ENCODE peak calls at places on chromosomes 6 and 20, in six cellular contexts. G is CD8-positive, alpha-beta memory T cell; W is left lung; N is colonic mucosa; O is psoas muscle; I is heart right ventricle. F is an unnamed sample.

GRCh38 chr6:159700970-159701369 is 7.9 kb upstream of the SOD2 start:
- DNase-seq in G (no peak), W (no peak), N (no peak), O (no peak), I (no peak), F (no peak)

GRCh38 chr6:108117427-108118358 is 43.2 kb upstream of the OSTM1 start:
- DNase-seq in G (no peak), W (peak; percentile 92), N (no peak), O (peak; percentile 31), I (peak; percentile 33), F (peak; percentile 71)

GRCh38 chr6:85472744-85473143 is 22.9 kb downstream of the NT5E start:
- DNase-seq in G (no peak), W (no peak), N (no peak), O (no peak), I (no peak), F (no peak)

GRCh38 chr20:3603108-3603507 is 60.1 kb downstream of the GFRA4 start:
- DNase-seq in G (no peak), W (no peak), N (no peak), O (no peak), I (no peak), F (no peak)

GRCh38 chr20:46088409-46089075 is 1.2 kb downstream of the NCOA5 start:
- DNase-seq in G (no peak), W (no peak), N (no peak), O (no peak), I (no peak), F (no peak)

GRCh38 chr20:24752612-24753011 is 196.5 kb upstream of the CST7 start:
- DNase-seq in G (no peak), W (peak; percentile 53), N (peak; percentile 3), O (no peak), I (no peak), F (no peak)

GRCh38 chr20:14918981-14919380 is 581.6 kb upstream of the FLRT3 start:
- DNase-seq in G (no peak), W (no peak), N (no peak), O (no peak), I (no peak), F (no peak)

GRCh38 chr20:57370316-57370715 is 19.3 kb downstream of the RAE1 start:
- DNase-seq in G (no peak), W (peak; percentile 59), N (no peak), O (no peak), I (no peak), F (no peak)

GRCh38 chr20:45779011-45779915 is 12.4 kb downstream of the WFDC3 start:
- DNase-seq in G (no peak), W (peak; percentile 85), N (peak; percentile 90), O (peak; percentile 85), I (peak; percentile 64), F (peak; percentile 87)

GRCh38 chr6:105164418-105164817 is 15.4 kb downstream of the POPDC3 start:
- DNase-seq in G (no peak), W (no peak), N (no peak), O (peak; percentile 42), I (no peak), F (no peak)

GRCh38 chr20:5364997-5365597 is 48.3 kb upstream of the PROKR2 start:
- DNase-seq in G (no peak), W (no peak), N (no peak), O (no peak), I (no peak), F (no peak)

GRCh38 chr6:40930555-40930954 is 108.5 kb downstream of the UNC5CL start:
- DNase-seq in G (no peak), W (no peak), N (peak; percentile 24), O (peak; percentile 25), I (peak; percentile 12), F (peak; percentile 17)

GRCh38 chr20:23284009-23284408 is 66.6 kb upstream of the NXT1 start:
- DNase-seq in G (no peak), W (no peak), N (no peak), O (no peak), I (no peak), F (no peak)

GRCh38 chr20:31704225-31705119 is 18.2 kb downstream of the BCL2L1 start:
- DNase-seq in G (no peak), W (no peak), N (peak; percentile 86), O (no peak), I (no peak), F (no peak)

GRCh38 chr20:57526067-57526884 is 1.3 kb upstream of the CTCFL start:
- DNase-seq in G (no peak), W (no peak), N (peak; percentile 58), O (no peak), I (no peak), F (peak; percentile 56)

GRCh38 chr6:3119040-3119723 is 671 bp downstream of the BPHL start:
- DNase-seq in G (no peak), W (no peak), N (peak; percentile 37), O (no peak), I (no peak), F (no peak)

GRCh38 chr6:48959401-48960060 is 503.5 kb downstream of the MMUT start:
- DNase-seq in G (no peak), W (no peak), N (no peak), O (no peak), I (no peak), F (no peak)

GRCh38 chr20:50435397-50436051 is 74.7 kb upstream of the PTPN1 start:
- DNase-seq in G (no peak), W (no peak), N (no peak), O (no peak), I (no peak), F (no peak)

GRCh38 chr6:149545258-149545753 is 537 bp downstream of the PPIL4 start:
- DNase-seq in G (peak; percentile 35), W (no peak), N (peak; percentile 55), O (peak; percentile 24), I (peak; percentile 30), F (peak; percentile 65)

GRCh38 chr20:4592316-4593148 is 129.2 kb upstream of the PRND start:
- DNase-seq in G (peak; percentile 25), W (peak; percentile 91), N (peak; percentile 31), O (peak; percentile 30), I (peak; percentile 55), F (peak; percentile 78)

GRCh38 chr6:37988696-37989095 is 169.2 kb downstream of the ZFAND3 start:
- DNase-seq in G (no peak), W (no peak), N (no peak), O (no peak), I (no peak), F (no peak)

GRCh38 chr6:37988131-37988530 is 168.6 kb downstream of the ZFAND3 start:
- DNase-seq in G (no peak), W (no peak), N (no peak), O (no peak), I (no peak), F (no peak)

GRCh38 chr6:37985355-37985754 is 165.8 kb downstream of the ZFAND3 start:
- DNase-seq in G (no peak), W (no peak), N (no peak), O (no peak), I (no peak), F (no peak)

GRCh38 chr6:37987559-37987958 is 168.0 kb downstream of the ZFAND3 start:
- DNase-seq in G (no peak), W (no peak), N (no peak), O (no peak), I (no peak), F (no peak)

GRCh38 chr6:37987008-37987407 is 167.5 kb downstream of the ZFAND3 start:
- DNase-seq in G (no peak), W (no peak), N (no peak), O (no peak), I (no peak), F (no peak)
- H3K4me1 ChIP-seq in G (peaks cover 21% of the 10 kb centered on the region), W (peaks cover 35% of the 10 kb centered on the region), N (no peaks in the 10 kb centered on the region), O (peaks cover 75% of the 10 kb centered on the region), I (peaks cover 76% of the 10 kb centered on the region), F (peaks cover 9% of the 10 kb centered on the region)

DNA sequence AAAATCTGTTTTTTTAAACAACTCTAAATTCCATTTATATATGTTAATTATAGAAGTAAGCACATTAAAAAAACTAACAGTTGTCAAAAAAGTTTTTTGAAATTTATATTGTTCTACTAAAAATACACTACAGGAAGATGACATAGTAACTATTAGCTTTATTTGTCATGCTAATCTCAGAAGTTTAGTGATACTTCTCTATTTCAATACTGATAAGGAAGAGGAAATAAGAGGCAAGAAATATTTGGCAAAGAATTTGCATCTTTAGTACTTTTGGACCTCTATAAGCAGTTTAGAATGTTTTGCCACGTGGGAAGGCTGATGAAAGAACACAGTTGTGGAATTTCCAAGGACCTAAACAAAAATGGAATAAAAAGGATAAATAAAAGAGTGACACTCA is 12.6 kb downstream of the IFNGR1 start:
- DNase-seq in G (no peak), W (no peak), N (no peak), O (no peak), I (no peak), F (no peak)
- H3K4me3 ChIP-seq in G (no peak overlapping the region), W (no peak overlapping the region), N (no peak overlapping the region), O (no peak overlapping the region), I (no peak overlapping the region), F (no peak overlapping the region)

GRCh38 chr6:169803816-169804340 is 52.5 kb downstream of the ERMARD start:
- DNase-seq in G (no peak), W (no peak), N (peak; percentile 4), O (no peak), I (no peak), F (no peak)
- H3K4me1 ChIP-seq in G (peaks cover 59% of the 10 kb centered on the region), W (peaks cover 18% of the 10 kb centered on the region), N (peaks cover 20% of the 10 kb centered on the region), O (no peaks in the 10 kb centered on the region), I (no peaks in the 10 kb centered on the region), F (no peaks in the 10 kb centered on the region)

DNA sequence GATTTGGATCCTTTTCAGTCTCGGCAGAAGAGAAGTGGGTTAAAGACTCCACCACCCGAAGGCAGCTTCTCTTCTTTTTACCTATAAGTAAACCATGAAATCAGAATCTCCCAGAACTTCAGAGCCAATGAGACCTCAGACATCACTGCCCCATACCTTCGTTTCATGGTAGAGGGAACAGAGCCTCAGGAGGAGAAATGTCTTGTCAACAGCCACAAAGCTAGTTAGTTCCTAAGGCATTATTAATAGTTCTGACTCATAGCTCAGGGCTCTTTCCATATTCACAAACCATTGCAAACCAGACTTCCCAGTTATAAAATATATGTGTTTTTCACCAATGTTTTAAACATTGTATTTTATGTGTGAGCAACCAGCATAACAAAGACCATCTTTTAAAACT is 118.7 kb upstream of the RIPOR2 start:
- DNase-seq in G (no peak), W (no peak), N (no peak), O (no peak), I (no peak), F (no peak)
- H3K4me3 ChIP-seq in G (no peak overlapping the region), W (no peak overlapping the region), N (no peak overlapping the region), O (no peak overlapping the region), I (no peak overlapping the region), F (no peak overlapping the region)

GRCh38 chr20:61647741-61648140 is 395.7 kb downstream of the CDH4 start:
- DNase-seq in G (no peak), W (no peak), N (no peak), O (no peak), I (no peak), F (no peak)
- H3K4me1 ChIP-seq in G (no peaks in the 10 kb centered on the region), W (no peaks in the 10 kb centered on the region), N (no peaks in the 10 kb centered on the region), O (no peaks in the 10 kb centered on the region), I (no peaks in the 10 kb centered on the region), F (no peaks in the 10 kb centered on the region)

GRCh38 chr6:69868252-69868804 is 2.0 kb downstream of the COL19A1 start:
- DNase-seq in G (no peak), W (no peak), N (no peak), O (no peak), I (no peak), F (no peak)
- H3K4me3 ChIP-seq in G (no peak overlapping the region), W (no peak overlapping the region), N (no peak overlapping the region), O (no peak overlapping the region), I (no peak overlapping the region), F (peak overlapping the region; percentile 69)

DNA sequence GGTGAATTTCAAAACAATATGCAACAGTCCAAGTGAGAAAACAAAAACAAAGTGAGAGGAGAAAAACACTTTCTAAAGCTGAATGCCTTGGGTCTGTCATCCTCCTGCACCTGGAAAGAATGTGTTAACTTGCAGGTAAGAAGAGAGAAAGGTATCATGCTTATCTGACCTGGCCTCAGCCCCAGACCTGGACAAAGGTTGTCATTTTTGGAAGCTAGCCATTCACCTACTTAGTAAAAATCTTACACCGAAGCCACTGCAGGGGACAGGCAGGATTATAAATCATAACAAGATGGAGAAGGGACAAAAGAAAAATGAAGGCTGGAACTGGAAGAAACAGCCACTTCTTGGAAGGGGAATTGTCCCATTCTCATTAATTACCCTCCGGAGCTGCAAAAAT is 69.4 kb downstream of the GFOD1 start:
- DNase-seq in G (no peak), W (no peak), N (no peak), O (no peak), I (no peak), F (no peak)
- H3K4me1 ChIP-seq in G (no peaks in the 10 kb centered on the region), W (peaks cover 53% of the 10 kb centered on the region), N (no peaks in the 10 kb centered on the region), O (peaks cover 84% of the 10 kb centered on the region), I (peaks cover 99% of the 10 kb centered on the region), F (peaks cover 46% of the 10 kb centered on the region)